ENCODE peak calls at places on chromosomes 12 and 14, in five cellular contexts. K, R, B, M and T are unnamed samples.

GRCh38 chr12:4215862-4216541 is 57.6 kb upstream of the CCND2 start:
- DNase-seq in R (no peak), K (no peak), B (no peak), M (no peak), T (no peak)

GRCh38 chr14:70416717-70417349 is at the start of gene SYNJ2BP:
- DNase-seq in K (peak; percentile 68), R (peak; percentile 93), B (peak; percentile 90), M (peak; percentile 77), T (peak; percentile 91)

GRCh38 chr14:80055226-80055625 is 156.1 kb downstream of the DIO2 start:
- DNase-seq in K (no peak), B (no peak), M (no peak), R (no peak), T (no peak)

GRCh38 chr12:87323369-87323768 is 705.8 kb downstream of the C12orf50 start:
- DNase-seq in M (no peak), R (no peak), B (no peak), K (no peak), T (no peak)

GRCh38 chr12:84397279-84397678 is 515.3 kb downstream of the SLC6A15 start:
- DNase-seq in B (no peak), R (no peak), K (no peak), M (no peak), T (no peak)

GRCh38 chr12:119664642-119665041 is 3.3 kb upstream of the PRKAB1 start:
- DNase-seq in R (no peak), M (no peak), K (no peak), B (no peak), T (no peak)

GRCh38 chr12:57853864-57854556 is 7.5 kb upstream of the CTDSP2 start:
- DNase-seq in B (no peak), R (no peak), K (no peak), M (no peak), T (no peak)

GRCh38 chr14:65012353-65012752 is 25.7 kb downstream of the FNTB start:
- DNase-seq in K (no peak), B (no peak), M (no peak), R (no peak), T (no peak)

GRCh38 chr14:22982013-22982476 is 306 bp downstream of the AJUBA start:
- DNase-seq in K (no peak), B (no peak), M (no peak), R (peak; percentile 81), T (no peak)

GRCh38 chr12:71007736-71008449 is 87.4 kb upstream of the PTPRR start:
- DNase-seq in K (no peak), B (no peak), R (no peak), M (no peak), T (no peak)

GRCh38 chr12:28057856-28058615 is 85.5 kb upstream of the PTHLH start:
- DNase-seq in M (no peak), K (no peak), B (no peak), R (no peak), T (no peak)

GRCh38 chr12:130013771-130014484 is 110.1 kb upstream of the TMEM132D start:
- DNase-seq in M (no peak), R (peak; percentile 97), B (peak; percentile 45), K (no peak), T (peak; percentile 83)